ENCODE peak calls at places on chromosomes 7 and 10, in ten cellular contexts. N is CD8-positive, alpha-beta memory T cell; U is MM.1S; F is mesenchymal stem cell; E is suprapubic skin; V is esophagus squamous epithelium; G is lower lobe of right lung; Y is heart right ventricle; C is tibial nerve; R is neural progenitor cell. D is an unnamed sample.

GRCh38 chr10:27541728-27542285 is 37.7 kb downstream of the RAB18 start:
- DNase-seq in E (no peak), C (no peak), V (no peak), R (no peak), Y (no peak), G (no peak), F (no peak), N (no peak), U (no peak), D (no peak)

GRCh38 chr7:30850426-30850825 is 61.2 kb upstream of the AQP1 start:
- DNase-seq in G (no peak), F (no peak), N (no peak), C (no peak), R (no peak), U (no peak), V (no peak), E (no peak), Y (no peak), D (no peak)

GRCh38 chr10:90007226-90007625 is 305.8 kb downstream of the KIF20B start:
- DNase-seq in Y (no peak), N (no peak), C (no peak), V (no peak), R (no peak), F (no peak), E (no peak), G (no peak), U (no peak), D (no peak)

GRCh38 chr7:47538846-47539311 is 43.0 kb downstream of the TNS3 start:
- DNase-seq in V (no peak), U (no peak), Y (no peak), E (no peak), R (no peak), G (no peak), C (no peak), F (no peak), N (no peak), D (peak; percentile 22)

GRCh38 chr10:74292871-74293427 is 141.9 kb downstream of the ADK start:
- DNase-seq in N (no peak), V (no peak), U (peak; percentile 31), R (no peak), G (no peak), C (no peak), F (peak; percentile 73), Y (no peak), E (no peak), D (no peak)

GRCh38 chr7:71752171-71752935 is 620.4 kb downstream of the GALNT17 start:
- DNase-seq in V (no peak), C (no peak), G (peak; percentile 63), N (no peak), U (peak; percentile 58), R (peak; percentile 88), F (no peak), Y (peak; percentile 19), E (no peak), D (peak; percentile 85)

GRCh38 chr7:58087536-58088190 is 637.7 kb downstream of the ZNF716 start:
- DNase-seq in V (no peak), Y (no peak), G (no peak), E (peak; percentile 49), N (no peak), R (no peak), F (no peak), U (no peak), C (no peak), D (peak; percentile 41)

GRCh38 chr10:66752714-66753113 is 173.1 kb upstream of the LRRTM3 start:
- DNase-seq in N (no peak), E (no peak), V (no peak), Y (no peak), C (no peak), U (no peak), F (no peak), R (no peak), G (no peak), D (no peak)

GRCh38 chr7:55156919-55157318 is 138.1 kb downstream of the EGFR start:
- DNase-seq in C (no peak), N (no peak), G (no peak), E (no peak), Y (no peak), U (no peak), V (no peak), F (no peak), R (peak; percentile 41), D (no peak)

GRCh38 chr7:4740796-4741195 is 34.6 kb upstream of the AP5Z1 start:
- DNase-seq in E (no peak), R (no peak), U (no peak), C (no peak), V (no peak), F (no peak), G (no peak), Y (no peak), N (no peak), D (no peak)
- H3K4me1 ChIP-seq in E (peaks cover 46% of the 10 kb centered on the region), R (peaks cover 35% of the 10 kb centered on the region), U (peaks cover 18% of the 10 kb centered on the region), C (peaks cover 24% of the 10 kb centered on the region), V (peaks cover 29% of the 10 kb centered on the region), F (peaks cover 44% of the 10 kb centered on the region), G (peaks cover 53% of the 10 kb centered on the region), Y (peaks cover 33% of the 10 kb centered on the region), N (peaks cover 32% of the 10 kb centered on the region), D (peaks cover 40% of the 10 kb centered on the region)

DNA sequence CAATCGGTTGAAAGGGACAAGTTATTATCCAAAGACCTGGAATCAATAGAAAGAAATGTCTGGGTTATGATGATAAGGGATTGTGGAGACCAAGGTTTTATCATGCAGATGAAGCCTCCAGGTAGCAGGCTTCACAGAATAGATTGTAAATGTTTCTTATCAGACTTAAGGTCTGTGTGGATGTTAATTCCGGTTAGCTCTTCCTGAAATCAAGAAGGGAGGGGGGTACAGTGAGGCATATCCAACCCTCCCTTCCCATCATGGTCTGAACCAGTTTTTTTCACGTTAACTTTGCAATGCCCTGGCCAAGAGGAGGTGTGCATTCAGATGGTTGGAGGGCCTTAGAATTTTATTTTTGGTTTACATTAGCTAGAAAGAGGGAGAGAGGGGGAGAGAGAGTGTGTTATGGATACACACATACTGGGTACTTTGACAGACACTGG is 9.8 kb upstream of the LRRC61 start:
- DNase-seq in F (no peak), V (no peak), Y (no peak), C (no peak), E (no peak), R (no peak), U (no peak), G (no peak), N (no peak), D (no peak)
- H3K4me1 ChIP-seq in F (no peaks in the 10 kb centered on the region), V (no peaks in the 10 kb centered on the region), Y (no peaks in the 10 kb centered on the region), C (no peaks in the 10 kb centered on the region), E (no peaks in the 10 kb centered on the region), R (no peaks in the 10 kb centered on the region), U (peaks cover 16% of the 10 kb centered on the region), G (no peaks in the 10 kb centered on the region), N (no peaks in the 10 kb centered on the region), D (no peaks in the 10 kb centered on the region)

GRCh38 chr10:120282421-120282820 is 174.6 kb upstream of the PLPP4 start:
- DNase-seq in E (no peak), G (no peak), R (no peak), Y (no peak), C (no peak), F (no peak), N (no peak), V (no peak), U (no peak), D (no peak)

GRCh38 chr10:120283093-120283492 is 173.9 kb upstream of the PLPP4 start:
- DNase-seq in N (no peak), R (no peak), G (no peak), V (no peak), Y (no peak), C (no peak), U (no peak), F (no peak), E (no peak), D (no peak)

GRCh38 chr10:120278069-120278468 is 179.0 kb upstream of the PLPP4 start:
- DNase-seq in C (no peak), E (no peak), U (no peak), F (no peak), N (no peak), Y (no peak), G (no peak), V (no peak), R (no peak), D (no peak)

GRCh38 chr10:120279196-120279595 is 177.8 kb upstream of the PLPP4 start:
- DNase-seq in U (no peak), V (no peak), R (no peak), F (no peak), N (no peak), G (no peak), C (no peak), Y (no peak), E (no peak), D (no peak)
- H3K4me1 ChIP-seq in U (no peaks in the 10 kb centered on the region), V (no peaks in the 10 kb centered on the region), R (no peaks in the 10 kb centered on the region), F (no peaks in the 10 kb centered on the region), N (no peaks in the 10 kb centered on the region), G (no peaks in the 10 kb centered on the region), C (no peaks in the 10 kb centered on the region), Y (no peaks in the 10 kb centered on the region), E (no peaks in the 10 kb centered on the region), D (no peaks in the 10 kb centered on the region)

GRCh38 chr10:30052062-30052461 is 7.3 kb downstream of the JCAD start:
- DNase-seq in G (no peak), N (no peak), Y (no peak), F (peak; percentile 22), U (no peak), R (no peak), E (no peak), V (no peak), C (no peak), D (no peak)
- H3K4me1 ChIP-seq in G (peaks cover 18% of the 10 kb centered on the region), N (peaks cover 21% of the 10 kb centered on the region), Y (peaks cover 36% of the 10 kb centered on the region), F (peaks cover 11% of the 10 kb centered on the region), U (no peaks in the 10 kb centered on the region), R (peaks cover 33% of the 10 kb centered on the region), E (peaks cover 15% of the 10 kb centered on the region), V (no peaks in the 10 kb centered on the region), C (peaks cover 5% of the 10 kb centered on the region), D (peaks cover 42% of the 10 kb centered on the region)

GRCh38 chr10:131127610-131128009 is 183.9 kb downstream of the TCERG1L start:
- DNase-seq in C (no peak), F (no peak), N (no peak), E (no peak), U (no peak), Y (no peak), V (no peak), G (no peak), R (no peak), D (no peak)

GRCh38 chr10:131128731-131129130 is 182.8 kb downstream of the TCERG1L start:
- DNase-seq in G (no peak), C (no peak), U (no peak), E (no peak), F (no peak), Y (no peak), N (no peak), V (no peak), R (no peak), D (no peak)

GRCh38 chr10:131131726-131132561 is 179.6 kb downstream of the TCERG1L start:
- DNase-seq in R (no peak), U (no peak), C (no peak), F (no peak), N (no peak), G (peak; percentile 25), Y (peak; percentile 60), V (no peak), E (no peak), D (no peak)

GRCh38 chr10:131127122-131127589 is 184.4 kb downstream of the TCERG1L start:
- DNase-seq in C (no peak), R (no peak), F (no peak), Y (no peak), U (no peak), G (no peak), E (no peak), N (no peak), V (no peak), D (no peak)

GRCh38 chr10:131129544-131129943 is 182.0 kb downstream of the TCERG1L start:
- DNase-seq in E (no peak), V (no peak), R (no peak), C (no peak), N (no peak), Y (no peak), G (no peak), F (no peak), U (no peak), D (no peak)
- H3K4me1 ChIP-seq in E (peaks cover 25% of the 10 kb centered on the region), V (no peaks in the 10 kb centered on the region), R (peaks cover 15% of the 10 kb centered on the region), C (no peaks in the 10 kb centered on the region), N (no peaks in the 10 kb centered on the region), Y (peaks cover 4% of the 10 kb centered on the region), G (peaks cover 10% of the 10 kb centered on the region), F (no peaks in the 10 kb centered on the region), U (no peaks in the 10 kb centered on the region), D (no peaks in the 10 kb centered on the region)

D was measured in upper lobe of right lung.